ENCODE peak calls at places on chromosomes 1 and 21, in ten cellular contexts. X is transverse colon, G is stomach, S is sigmoid colon, O is upper lobe of left lung, F is K562, R is SK-N-SH, N is HepG2, T is GM12878, I is esophagus muscularis mucosa. B is an unnamed sample.

GRCh38 chr1:3510136-3510955 is 55.9 kb downstream of the ARHGEF16 start:
- DNase-seq in X (no peak), G (no peak), S (no peak), O (peak; percentile 80), F (no peak), R (no peak), N (no peak), T (no peak), I (no peak), B (no peak)

GRCh38 chr1:36369061-36369470 is 16.7 kb downstream of the STK40 start:
- DNase-seq in X (peak; percentile 90), G (peak; percentile 85), S (peak; percentile 86), O (no peak), F (peak; percentile 89), R (peak; percentile 84), N (peak; percentile 57), T (no peak), I (peak; percentile 96), B (peak; percentile 87)

GRCh38 chr1:219333626-219334025 is 159.9 kb downstream of the LYPLAL1 start:
- DNase-seq in X (no peak), G (no peak), S (no peak), O (no peak), F (no peak), R (no peak), N (no peak), T (no peak), I (no peak), B (no peak)

GRCh38 chr1:212161231-212161781 is 123.9 kb upstream of the PPP2R5A start:
- DNase-seq in X (no peak), G (no peak), S (no peak), O (no peak), F (peak; percentile 45), R (no peak), N (no peak), T (peak; percentile 25), I (no peak), B (no peak)

GRCh38 chr1:1004780-1005697 is 5.1 kb upstream of the HES4 start:
- DNase-seq in X (peak; percentile 36), G (peak; percentile 81), S (peak; percentile 79), O (peak; percentile 78), F (peak; percentile 71), R (peak; percentile 90), N (no peak), T (no peak), I (no peak), B (no peak)

GRCh38 chr1:24191860-24192259 is 4.8 kb upstream of the IFNLR1 start:
- DNase-seq in X (no peak), G (no peak), S (no peak), O (no peak), F (no peak), R (no peak), N (no peak), T (no peak), I (no peak), B (peak; percentile 2)

GRCh38 chr1:43779266-43779665 is 71.9 kb downstream of the ST3GAL3 start:
- DNase-seq in X (no peak), G (no peak), S (no peak), O (no peak), F (no peak), R (no peak), N (no peak), T (no peak), I (no peak), B (no peak)

GRCh38 chr1:88892146-88892877 is 945 bp upstream of the GTF2B start:
- DNase-seq in X (no peak), G (no peak), S (no peak), O (no peak), F (no peak), R (peak; percentile 12), N (peak; percentile 97), T (no peak), I (no peak), B (no peak)

GRCh38 chr1:228087771-228088251 is 5.3 kb downstream of the ARF1 start:
- DNase-seq in X (peak; percentile 9), G (no peak), S (peak; percentile 58), O (no peak), F (no peak), R (no peak), N (no peak), T (no peak), I (no peak), B (no peak)

GRCh38 chr21:34630536-34631143 is 15.7 kb upstream of the RCAN1 start:
- DNase-seq in X (no peak), G (no peak), S (no peak), O (no peak), F (peak; percentile 72), R (peak; percentile 63), N (peak; percentile 44), T (peak; percentile 33), I (no peak), B (no peak)

GRCh38 chr1:184461321-184461720 is 74.5 kb downstream of the C1orf21 start:
- DNase-seq in X (no peak), G (no peak), S (no peak), O (no peak), F (no peak), R (peak; percentile 43), N (no peak), T (no peak), I (no peak), B (no peak)

GRCh38 chr1:161905269-161905884 is 118.3 kb downstream of the OLFML2B start:
- DNase-seq in X (peak; percentile 13), G (peak; percentile 38), S (no peak), O (no peak), F (peak; percentile 48), R (peak; percentile 38), N (peak; percentile 22), T (no peak), I (no peak), B (no peak)

GRCh38 chr1:118304722-118305344 is 119.8 kb upstream of the SPAG17 start:
- DNase-seq in X (no peak), G (no peak), S (no peak), O (no peak), F (no peak), R (peak; percentile 2), N (no peak), T (no peak), I (no peak), B (no peak)

GRCh38 chr1:53293123-53293522 is 34.7 kb downstream of the LRP8 start:
- DNase-seq in X (no peak), G (no peak), S (no peak), O (no peak), F (no peak), R (no peak), N (no peak), T (no peak), I (no peak), B (no peak)

GRCh38 chr1:60989745-60990718 is 92.3 kb upstream of the NFIA start:
- DNase-seq in X (no peak), G (no peak), S (peak; percentile 69), O (no peak), F (no peak), R (peak; percentile 50), N (no peak), T (no peak), I (no peak), B (no peak)

GRCh38 chr1:208029381-208030319 is 118.7 kb upstream of the CD34 start:
- DNase-seq in X (peak; percentile 19), G (no peak), S (no peak), O (peak; percentile 65), F (no peak), R (no peak), N (no peak), T (no peak), I (no peak), B (no peak)
- TF ChIP-seq EP300 in X (no peak), G (no peak), S (no peak), O (no peak), F (no peak), R (no peak), N (no peak), T (no peak), I (no peak), B (no peak)

GRCh38 chr21:33384851-33385331 is 18.3 kb upstream of the IFNGR2 start:
- DNase-seq in X (no peak), G (no peak), S (no peak), O (no peak), F (no peak), R (no peak), N (no peak), T (no peak), I (no peak), B (no peak)

GRCh38 chr21:33383056-33383888 is 19.9 kb upstream of the IFNGR2 start:
- DNase-seq in X (peak; percentile 81), G (peak; percentile 68), S (peak; percentile 75), O (no peak), F (peak; percentile 43), R (no peak), N (peak; percentile 91), T (peak; percentile 98), I (no peak), B (no peak)

GRCh38 chr21:33377221-33377620 is 26.0 kb upstream of the IFNGR2 start:
- DNase-seq in X (no peak), G (no peak), S (no peak), O (no peak), F (no peak), R (no peak), N (no peak), T (no peak), I (no peak), B (peak; percentile 32)

GRCh38 chr21:33378081-33378480 is 25.1 kb upstream of the IFNGR2 start:
- DNase-seq in X (no peak), G (no peak), S (no peak), O (no peak), F (no peak), R (no peak), N (no peak), T (no peak), I (no peak), B (peak; percentile 47)

GRCh38 chr21:33380483-33380998 is 22.7 kb upstream of the IFNGR2 start:
- DNase-seq in X (peak; percentile 90), G (peak; percentile 86), S (peak; percentile 90), O (peak; percentile 23), F (peak; percentile 58), R (no peak), N (peak; percentile 75), T (peak; percentile 95), I (peak; percentile 96), B (peak; percentile 96)
- TF ChIP-seq POLR2AphosphoS5 in X (peak; percentile 82), G (peak; percentile 93), S (peak; percentile 82), O (peak; percentile 89), F (no peak), R (peak; percentile 72), N (no peak), T (peak; percentile 78), I (peak; percentile 84), B (no peak)

GRCh38 chr1:38735651-38736161 is 123.9 kb downstream of the RRAGC start:
- DNase-seq in X (no peak), G (no peak), S (no peak), O (no peak), F (no peak), R (no peak), N (no peak), T (no peak), I (no peak), B (no peak)
- TF ChIP-seq EP300 in X (no peak), G (no peak), S (no peak), O (no peak), F (no peak), R (no peak), N (no peak), T (no peak), I (no peak), B (no peak)

DNA sequence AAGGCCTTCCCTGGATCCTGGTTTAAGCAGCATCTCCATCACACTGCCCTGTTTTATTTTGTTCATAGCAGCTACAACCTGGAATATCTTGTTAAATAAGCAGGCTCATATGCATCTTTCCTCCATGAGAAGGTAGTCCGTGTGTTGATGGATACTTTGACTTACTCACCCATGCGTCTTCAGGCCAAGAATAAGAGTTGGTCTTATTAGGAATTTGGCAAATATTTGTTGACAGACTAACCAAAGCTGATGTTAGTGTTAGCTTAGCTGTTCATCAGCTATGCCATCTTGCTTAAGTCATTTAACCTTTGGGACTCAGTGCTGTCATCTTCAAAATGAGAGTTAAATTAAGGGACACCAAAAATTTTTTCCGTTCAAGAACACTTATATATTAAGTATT is 59.2 kb downstream of the SASS6 start:
- DNase-seq in X (no peak), G (no peak), S (no peak), O (no peak), F (no peak), R (no peak), N (no peak), T (no peak), I (no peak), B (no peak)
- TF ChIP-seq POLR2AphosphoS5 in X (no peak), G (no peak), S (no peak), O (no peak), F (no peak), R (no peak), N (no peak), T (no peak), I (no peak), B (no peak)